ENCODE peak calls at places on chromosomes 3 and 15, in seven cellular contexts. W is left ventricle myocardium superior, D is epithelial cell of proximal tubule, Y is stomach, G is kidney epithelial cell, M is osteoblast, R is AG08396. I is an unnamed sample.

GRCh38 chr3:45987368-45988099 is 8.1 kb downstream of the FYCO1 start:
- DNase-seq in W (peak), D (no peak), Y (no peak), G (no peak), M (no peak), R (peak), I (no peak)

GRCh38 chr3:64687781-64688515 is at the start of gene ADAMTS9:
- DNase-seq in W (peak), D (no peak), Y (peak), G (no peak), M (peak), R (peak), I (no peak)

GRCh38 chr3:23017800-23018199 is 185.3 kb upstream of the UBE2E2 start:
- DNase-seq in W (no peak), D (no peak), Y (no peak), G (peak), M (no peak), R (no peak), I (peak)

GRCh38 chr3:106457278-106458210 is 588.7 kb upstream of the CBLB start:
- DNase-seq in W (peak), D (peak), Y (no peak), G (peak), M (peak), R (peak), I (no peak)

GRCh38 chr3:47315069-47315647 is 32.4 kb downstream of the KLHL18 start:
- DNase-seq in W (no peak), D (no peak), Y (no peak), G (no peak), M (no peak), R (no peak), I (no peak)

GRCh38 chr3:124978627-124979026 is 44.1 kb upstream of the MUC13 start:
- DNase-seq in W (no peak), D (no peak), Y (no peak), G (no peak), M (no peak), R (no peak), I (no peak)

GRCh38 chr3:193847402-193847801 is 254.4 kb downstream of the OPA1 start:
- DNase-seq in W (no peak), D (no peak), Y (no peak), G (no peak), M (no peak), R (no peak), I (no peak)

GRCh38 chr3:55879901-55880331 is 392.8 kb upstream of the WNT5A start:
- DNase-seq in W (no peak), D (peak), Y (no peak), G (no peak), M (no peak), R (no peak), I (no peak)

GRCh38 chr3:8255771-8256170 is 245.9 kb upstream of the LMCD1 start:
- DNase-seq in W (no peak), D (no peak), Y (no peak), G (no peak), M (no peak), R (no peak), I (no peak)

GRCh38 chr3:150681037-150681436 is 22.7 kb downstream of the ERICH6 start:
- DNase-seq in W (no peak), D (no peak), Y (no peak), G (no peak), M (no peak), R (no peak), I (no peak)

GRCh38 chr3:110015231-110015963 is 678.1 kb upstream of the DPPA4 start:
- DNase-seq in W (no peak), D (no peak), Y (no peak), G (no peak), M (no peak), R (no peak), I (no peak)

GRCh38 chr3:195774917-195775316 is 36.8 kb downstream of the MUC4 start:
- DNase-seq in W (peak), D (no peak), Y (no peak), G (no peak), M (peak), R (peak), I (no peak)

GRCh38 chr3:14784087-14784596 is 34.6 kb upstream of the FGD5 start:
- DNase-seq in W (no peak), D (no peak), Y (no peak), G (no peak), M (no peak), R (no peak), I (no peak)

GRCh38 chr15:100918690-100919480 is at the start of gene LRRK1:
- DNase-seq in W (peak), D (no peak), Y (no peak), G (no peak), M (peak), R (peak), I (no peak)

GRCh38 chr3:49248828-49249227 is 28.2 kb downstream of the C3orf62 start:
- DNase-seq in W (no peak), D (peak), Y (no peak), G (no peak), M (peak), R (no peak), I (no peak)

GRCh38 chr15:70196314-70197291 is 98.9 kb upstream of the TLE3 start:
- DNase-seq in W (no peak), D (no peak), Y (peak), G (peak), M (peak), R (no peak), I (peak)

GRCh38 chr3:17494117-17494809 is 248.2 kb downstream of the TBC1D5 start:
- DNase-seq in W (no peak), D (no peak), Y (no peak), G (no peak), M (no peak), R (no peak), I (no peak)

GRCh38 chr3:52781741-52782140 is 4.3 kb downstream of the ITIH1 start:
- DNase-seq in W (no peak), D (no peak), Y (no peak), G (no peak), M (no peak), R (no peak), I (no peak)

GRCh38 chr3:52596658-52597265 is 60.4 kb downstream of the UQCC5 start:
- DNase-seq in W (no peak), D (no peak), Y (no peak), G (no peak), M (no peak), R (no peak), I (no peak)

GRCh38 chr3:100454684-100455083 is 37.7 kb upstream of the TMEM45A start:
- DNase-seq in W (no peak), D (peak), Y (no peak), G (no peak), M (peak), R (no peak), I (no peak)

GRCh38 chr15:58258501-58259274 is 120.5 kb downstream of the AQP9 start:
- DNase-seq in W (no peak), D (no peak), Y (no peak), G (no peak), M (no peak), R (no peak), I (peak)

GRCh38 chr3:155026999-155027591 is 53.0 kb upstream of the MME start:
- DNase-seq in W (no peak), D (no peak), Y (no peak), G (no peak), M (no peak), R (no peak), I (no peak)

GRCh38 chr15:100721758-100722550 is 119.6 kb downstream of the ASB7 start:
- DNase-seq in W (peak), D (peak), Y (peak), G (peak), M (peak), R (peak), I (peak)

GRCh38 chr3:16334909-16335308 is 69.9 kb downstream of the OXNAD1 start:
- DNase-seq in W (no peak), D (no peak), Y (no peak), G (no peak), M (no peak), R (no peak), I (no peak)